ENCODE peak calls at places on chromosomes 5 and 9, in four cellular contexts. T is GM23338, A is mammary epithelial cell, V is IMR-90. Z is an unnamed sample. For H3K27me3, the result is how much of the 10 kb centered on the place peaks cover.

GRCh38 chr9:72775570-72775969 is 177.3 kb downstream of the ALDH1A1 start:
- DNase-seq in T (no peak), A (no peak), V (no peak), Z (no peak)

GRCh38 chr9:77601476-77602056 is 46.6 kb downstream of the GNA14 start:
- DNase-seq in T (no peak), A (no peak), V (no peak), Z (no peak)

GRCh38 chr9:120610975-120611689 is 31.2 kb upstream of the CDK5RAP2 start:
- DNase-seq in T (peak), A (peak), V (no peak), Z (no peak)

GRCh38 chr5:116453920-116454319 is 120.7 kb downstream of the SEMA6A start:
- DNase-seq in T (no peak), A (no peak), V (no peak), Z (no peak)

GRCh38 chr9:128972956-128973355 is 25.5 kb downstream of the NUP188 start:
- DNase-seq in T (no peak), A (peak), V (peak), Z (peak)

GRCh38 chr5:131622633-131623032 is 12.4 kb downstream of the RAPGEF6 start:
- DNase-seq in T (no peak), A (peak), V (peak), Z (peak)

GRCh38 chr5:3347741-3348140 is 247.9 kb upstream of the IRX1 start:
- DNase-seq in T (no peak), A (no peak), V (no peak), Z (no peak)

GRCh38 chr9:16180546-16180945 is 627.7 kb downstream of the CCDC171 start:
- DNase-seq in T (no peak), A (peak), V (peak), Z (no peak)

GRCh38 chr5:137902389-137903133 is 13.3 kb downstream of the PKD2L2 start:
- DNase-seq in T (no peak), A (no peak), V (no peak), Z (no peak)

GRCh38 chr5:179908528-179908927 is 831 bp upstream of the TBC1D9B start:
- DNase-seq in T (peak), A (no peak), V (no peak), Z (peak)

GRCh38 chr5:95993776-95994175 is 32.1 kb upstream of the ELL2 start:
- DNase-seq in T (no peak), A (no peak), V (no peak), Z (no peak)

GRCh38 chr9:78115073-78115472 is 83.5 kb upstream of the GNAQ start:
- DNase-seq in T (peak), A (no peak), V (no peak), Z (no peak)

GRCh38 chr9:80131627-80132026 is 559.9 kb downstream of the TLE4 start:
- DNase-seq in T (no peak), A (no peak), V (no peak), Z (no peak)

GRCh38 chr9:133717113-133718031 is 20.8 kb downstream of the SARDH start:
- DNase-seq in T (no peak), A (no peak), V (no peak), Z (peak)

GRCh38 chr5:179270581-179271300 is 74.5 kb downstream of the ADAMTS2 start:
- DNase-seq in T (no peak), A (no peak), V (peak), Z (peak)

GRCh38 chr9:109865521-109865920 is 85.5 kb downstream of the PALM2AKAP2 start:
- DNase-seq in T (no peak), A (no peak), V (no peak), Z (no peak)

GRCh38 chr5:149298857-149299404 is 27.3 kb downstream of the AFAP1L1 start:
- DNase-seq in T (no peak), A (no peak), V (no peak), Z (no peak)

GRCh38 chr9:100474082-100474949 is 1.4 kb downstream of the TMEFF1 start:
- DNase-seq in T (peak), A (peak), V (no peak), Z (no peak)

GRCh38 chr9:100472725-100473261 is at the start of gene TMEFF1:
- DNase-seq in T (peak), A (peak), V (peak), Z (peak)

GRCh38 chr9:100473271-100474081 is 527 bp downstream of the TMEFF1 start:
- DNase-seq in T (peak), A (peak), V (peak), Z (peak)

GRCh38 chr9:100477221-100477620 is 4.3 kb downstream of the TMEFF1 start:
- DNase-seq in T (no peak), A (no peak), V (no peak), Z (no peak)

GRCh38 chr9:100474950-100475276 is 2.0 kb downstream of the TMEFF1 start:
- DNase-seq in T (no peak), A (no peak), V (no peak), Z (no peak)
- H2AFZ ChIP-seq in T (no peak), A (no peak), V (no peak), Z (no peak)

GRCh38 chr5:73883646-73884045 is 257.6 kb downstream of the ARHGEF28 start:
- DNase-seq in T (no peak), A (no peak), V (no peak), Z (no peak)
- H3K27me3 ChIP-seq in T (under half), A (under half), V (under half), Z (under half)

DNA sequence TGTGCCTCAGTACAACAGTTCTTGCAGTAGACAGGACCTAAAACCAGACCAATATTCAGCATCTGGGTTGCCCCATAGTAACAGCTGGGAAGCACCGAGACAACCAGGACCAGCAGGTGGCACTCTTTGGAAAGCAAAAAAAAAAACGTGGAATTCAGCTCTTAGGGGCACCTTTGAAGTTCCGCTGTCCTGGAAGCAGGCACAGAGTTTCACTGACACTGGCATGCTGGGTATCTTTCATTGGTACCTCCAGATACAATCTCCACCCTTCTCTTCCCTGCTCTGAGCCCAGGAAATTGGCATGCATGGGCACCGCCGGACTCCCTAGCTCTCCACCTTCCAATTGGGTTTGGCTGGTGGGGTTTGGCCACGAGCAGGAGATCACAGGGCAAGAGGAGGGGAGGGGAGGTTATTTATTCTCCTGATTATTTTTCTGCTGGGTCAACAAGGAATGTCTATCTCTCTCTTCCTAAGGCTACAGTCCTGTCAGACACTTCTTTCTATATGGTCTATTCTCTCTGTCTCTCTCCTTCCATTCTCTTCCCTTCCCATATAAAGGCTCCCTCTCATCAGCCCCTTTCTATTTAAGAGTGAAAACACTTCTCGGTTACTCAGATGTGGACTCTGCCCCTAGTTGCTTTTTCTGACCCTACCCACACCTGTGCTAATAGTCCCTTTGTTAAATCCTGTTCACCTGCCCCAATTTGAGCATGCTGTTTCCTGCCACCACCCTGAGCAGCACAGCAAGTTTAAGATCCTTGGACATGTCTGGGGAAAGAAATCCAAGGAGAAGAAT is 1.9 kb upstream of the IDNK start:
- DNase-seq in T (peak), A (peak), V (peak), Z (peak)
- H2AFZ ChIP-seq in T (peak), A (no peak), V (peak), Z (peak)

GRCh38 chr9:135015096-135015495 is 72.4 kb upstream of the OLFM1 start:
- DNase-seq in T (no peak), A (no peak), V (no peak), Z (peak)
- H3K27me3 ChIP-seq in T (under half), A (under half), V (under half), Z (under half)

DNA sequence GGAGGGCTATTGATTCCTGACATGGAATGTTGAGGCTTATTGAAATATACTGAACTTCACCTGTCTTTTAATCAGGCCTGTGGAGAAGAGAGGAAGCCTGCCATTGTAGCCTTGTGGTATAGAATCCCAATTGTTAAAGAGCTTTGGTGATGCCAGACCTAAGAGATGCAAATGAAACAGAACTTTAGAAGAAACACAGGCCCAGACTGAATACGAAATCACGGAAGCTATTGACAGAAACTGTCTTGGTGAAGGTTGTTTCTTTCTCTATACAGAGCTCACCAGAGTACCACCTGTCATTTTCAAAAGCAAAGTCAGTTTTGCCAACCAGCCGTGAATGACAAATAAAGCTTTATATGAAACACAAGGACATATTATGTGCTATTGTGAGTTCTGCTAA is 660.3 kb downstream of the ISL1 start:
- DNase-seq in T (peak), A (no peak), V (no peak), Z (no peak)
- H2AFZ ChIP-seq in T (no peak), A (no peak), V (no peak), Z (no peak)

GRCh38 chr5:109965634-109966033 is 275.9 kb downstream of the MAN2A1 start:
- DNase-seq in T (no peak), A (no peak), V (no peak), Z (no peak)
- H3K27me3 ChIP-seq in T (under half), A (under half), V (under half), Z (under half)

Z was measured in osteoblast.